ENCODE peak calls at places on chromosome 4, in five cellular contexts. D is adrenal gland; C is CD4-positive, alpha-beta memory T cell; E is upper lobe of right lung; G is GM23248. A is an unnamed sample. For H3K9me3, the result is how much of the 10 kb centered on the place peaks cover.

GRCh38 chr4:10346023-10346422 is 111.2 kb downstream of the ZNF518B start:
- DNase-seq in D (no peak), G (peak), E (no peak), C (no peak), A (no peak)

GRCh38 chr4:79855081-79855480 is 217.9 kb downstream of the ANTXR2 start:
- DNase-seq in E (no peak), G (peak), D (no peak), C (no peak), A (no peak)

GRCh38 chr4:53956454-53956853 is 108.0 kb downstream of the CHIC2 start:
- DNase-seq in D (no peak), E (no peak), C (no peak), G (no peak), A (no peak)

GRCh38 chr4:78621395-78621794 is 69.8 kb downstream of the ANXA3 start:
- DNase-seq in C (no peak), D (no peak), G (no peak), E (no peak), A (peak)

GRCh38 chr4:20195071-20195885 is 56.4 kb upstream of the SLIT2 start:
- DNase-seq in E (no peak), C (no peak), G (peak), D (no peak), A (no peak)

GRCh38 chr4:80096175-80096850 is 23.3 kb upstream of the ANTXR2 start:
- DNase-seq in G (no peak), D (no peak), E (no peak), C (no peak), A (no peak)

GRCh38 chr4:187929024-187929423 is 66.5 kb upstream of the ZFP42 start:
- DNase-seq in G (no peak), E (no peak), D (no peak), C (no peak), A (no peak)

GRCh38 chr4:112910109-112910736 is 139.2 kb upstream of the ANK2 start:
- DNase-seq in C (no peak), G (peak), D (peak), E (no peak), A (no peak)

GRCh38 chr4:144575181-144575580 is 70.8 kb upstream of the HHIP start:
- DNase-seq in D (no peak), C (no peak), E (no peak), G (peak), A (peak)

GRCh38 chr4:102815981-102816380 is 11.4 kb downstream of the UBE2D3 start:
- DNase-seq in G (peak), C (no peak), E (no peak), D (no peak), A (no peak)

GRCh38 chr4:183503497-183504063 is 1.3 kb upstream of the ING2 start:
- DNase-seq in D (no peak), E (no peak), G (no peak), C (peak), A (no peak)

GRCh38 chr4:100367451-100367850 is 150.4 kb downstream of the EMCN start:
- DNase-seq in C (no peak), D (no peak), E (no peak), G (no peak), A (no peak)

GRCh38 chr4:153564630-153565525 is 98.7 kb downstream of the TMEM131L start:
- DNase-seq in E (no peak), G (peak), D (no peak), C (no peak), A (peak)

GRCh38 chr4:74042681-74043080 is 4.2 kb upstream of the CXCL3 start:
- DNase-seq in G (no peak), C (no peak), E (no peak), D (no peak), A (no peak)

GRCh38 chr4:118270492-118270891 is 82.3 kb downstream of the PRSS12 start:
- DNase-seq in E (no peak), C (peak), D (no peak), G (peak), A (no peak)

GRCh38 chr4:133623847-133624246 is 474.8 kb downstream of the PCDH10 start:
- DNase-seq in C (no peak), E (no peak), D (no peak), G (no peak), A (no peak)

GRCh38 chr4:137949746-137950145 is 292.4 kb downstream of the SLC7A11 start:
- DNase-seq in E (no peak), G (peak), D (no peak), C (no peak), A (no peak)

GRCh38 chr4:152357206-152357605 is 178.7 kb downstream of the FBXW7 start:
- DNase-seq in E (peak), D (no peak), G (peak), C (no peak), A (no peak)

GRCh38 chr4:148686449-148686848 is 244.2 kb upstream of the NR3C2 start:
- DNase-seq in C (no peak), E (no peak), D (no peak), G (no peak), A (no peak)

GRCh38 chr4:1511441-1512041 is 105.3 kb upstream of the NKX1-1 start:
- DNase-seq in C (peak), G (peak), D (peak), E (peak), A (peak)

GRCh38 chr4:23130845-23131244 is 438.1 kb downstream of the GBA3 start:
- DNase-seq in G (no peak), D (no peak), C (no peak), E (no peak), A (no peak)

GRCh38 chr4:160026720-160027119 is 923.8 kb downstream of the RAPGEF2 start:
- DNase-seq in G (no peak), C (no peak), E (no peak), D (no peak), A (no peak)

GRCh38 chr4:141028024-141028529 is 105.2 kb downstream of the RNF150 start:
- DNase-seq in C (no peak), E (no peak), D (no peak), G (peak), A (no peak)

GRCh38 chr4:164529486-164529885 is 224.4 kb upstream of the SMIM31 start:
- DNase-seq in C (no peak), D (no peak), G (no peak), E (no peak), A (no peak)

GRCh38 chr4:42152507-42153504 is at the start of gene BEND4:
- DNase-seq in G (peak), C (no peak), E (no peak), D (no peak), A (peak)

GRCh38 chr4:143625632-143626031 is 74.8 kb downstream of the FREM3 start:
- DNase-seq in E (no peak), C (no peak), D (no peak), G (no peak), A (no peak)

GRCh38 chr4:123477804-123478209 is 81.2 kb downstream of the SPRY1 start:
- DNase-seq in C (peak), E (no peak), D (no peak), G (peak), A (no peak)

GRCh38 chr4:28378109-28378830 is 1517.6 kb downstream of the STIM2 start:
- DNase-seq in G (peak), E (no peak), C (no peak), D (no peak), A (no peak)

GRCh38 chr4:183540498-183540953 is 35.7 kb downstream of the ING2 start:
- DNase-seq in E (no peak), D (no peak), G (peak), C (no peak), A (no peak)

GRCh38 chr4:159463235-159463634 is 360.4 kb downstream of the RAPGEF2 start:
- DNase-seq in G (no peak), E (no peak), C (no peak), D (no peak), A (no peak)

GRCh38 chr4:128287159-128287870 is at the start of gene PGRMC2:
- DNase-seq in G (peak), C (no peak), E (no peak), D (peak), A (no peak)

GRCh38 chr4:25879991-25880641 is 17.3 kb upstream of the SEL1L3 start:
- DNase-seq in C (no peak), E (no peak), G (peak), D (no peak), A (no peak)

GRCh38 chr4:20249333-20249732 is 2.4 kb upstream of the SLIT2 start:
- DNase-seq in D (no peak), C (no peak), E (no peak), G (peak), A (no peak)

GRCh38 chr4:88814043-88814617 is 116.5 kb upstream of the NAP1L5 start:
- DNase-seq in C (no peak), E (no peak), D (no peak), G (no peak), A (peak)
- H3K27ac ChIP-seq in C (no peak), E (no peak), D (no peak), G (no peak), A (no peak)

GRCh38 chr4:99022566-99022965 is 27.0 kb downstream of the METAP1 start:
- DNase-seq in G (no peak), E (no peak), C (no peak), D (no peak), A (no peak)
- H3K9me3 ChIP-seq in G (under half), E (under half), C (under half), D (under half), A (under half)

GRCh38 chr4:56465599-56466295 is 1.7 kb upstream of the SRP72 start:
- DNase-seq in G (peak), C (no peak), E (no peak), D (no peak), A (no peak)
- H3K4me3 ChIP-seq in G (peak), C (no peak), E (peak), D (no peak), A (peak)

GRCh38 chr4:52824603-52825310 is 37.4 kb upstream of the RASL11B start:
- DNase-seq in E (no peak), C (no peak), G (peak), D (peak), A (no peak)

GRCh38 chr4:52823478-52824092 is 38.5 kb upstream of the RASL11B start:
- DNase-seq in C (peak), G (peak), E (no peak), D (no peak), A (no peak)

GRCh38 chr4:52824270-52824602 is 37.9 kb upstream of the RASL11B start:
- DNase-seq in G (no peak), E (no peak), D (no peak), C (no peak), A (no peak)

GRCh38 chr4:52822583-52823477 is 39.3 kb upstream of the RASL11B start:
- DNase-seq in C (no peak), G (peak), D (no peak), E (no peak), A (no peak)

DNA sequence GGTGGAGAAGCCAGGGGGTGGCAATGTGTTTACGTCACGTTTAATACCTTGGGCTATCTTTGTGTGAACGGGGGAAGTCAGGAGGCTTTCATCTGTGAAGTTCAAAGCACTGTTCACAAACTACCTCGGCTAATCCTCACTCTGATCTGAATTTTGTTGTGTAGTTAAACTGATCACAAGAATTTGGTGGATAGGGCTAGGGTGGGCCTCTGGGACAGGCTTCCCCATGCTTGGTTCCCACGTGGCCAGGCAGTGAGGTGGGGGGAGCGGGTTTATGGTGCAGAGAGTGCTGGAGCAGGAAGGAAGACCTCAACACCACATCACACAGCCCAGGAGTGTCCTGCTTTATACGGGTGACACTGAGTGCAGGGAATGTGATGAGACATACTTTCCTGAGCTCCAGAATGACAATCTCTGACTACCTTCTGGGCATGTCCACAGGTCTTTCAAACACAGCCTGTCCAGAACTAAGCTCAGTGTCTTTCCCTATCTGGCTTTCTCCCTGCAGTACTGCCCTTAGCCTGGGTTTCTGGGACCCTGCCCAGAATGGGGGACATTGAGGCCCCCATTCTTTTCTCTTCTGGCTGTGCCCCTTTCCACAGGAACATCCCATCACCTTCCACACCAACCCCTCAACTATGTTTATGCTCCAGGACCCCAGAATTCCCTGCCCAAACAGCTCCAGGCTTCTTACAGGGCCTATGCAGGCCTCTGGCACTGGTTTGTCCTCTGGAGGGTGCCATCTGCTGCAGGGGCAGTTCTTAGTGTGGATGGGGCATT is 36.6 kb upstream of the RASL11B start:
- DNase-seq in G (peak), C (peak), E (no peak), D (no peak), A (no peak)
- H3K27ac ChIP-seq in G (no peak), C (no peak), E (no peak), D (no peak), A (no peak)

GRCh38 chr4:473575-474457 is 25.1 kb downstream of the ZNF721 start:
- DNase-seq in E (peak), G (peak), D (peak), C (peak), A (peak)

GRCh38 chr4:478373-478772 is 20.6 kb downstream of the ZNF721 start:
- DNase-seq in G (peak), C (no peak), E (no peak), D (no peak), A (no peak)

GRCh38 chr4:477686-478085 is 21.3 kb downstream of the ZNF721 start:
- DNase-seq in D (no peak), E (no peak), G (no peak), C (no peak), A (no peak)

GRCh38 chr4:476501-476900 is 22.5 kb downstream of the ZNF721 start:
- DNase-seq in D (no peak), E (no peak), C (no peak), G (peak), A (no peak)

DNA sequence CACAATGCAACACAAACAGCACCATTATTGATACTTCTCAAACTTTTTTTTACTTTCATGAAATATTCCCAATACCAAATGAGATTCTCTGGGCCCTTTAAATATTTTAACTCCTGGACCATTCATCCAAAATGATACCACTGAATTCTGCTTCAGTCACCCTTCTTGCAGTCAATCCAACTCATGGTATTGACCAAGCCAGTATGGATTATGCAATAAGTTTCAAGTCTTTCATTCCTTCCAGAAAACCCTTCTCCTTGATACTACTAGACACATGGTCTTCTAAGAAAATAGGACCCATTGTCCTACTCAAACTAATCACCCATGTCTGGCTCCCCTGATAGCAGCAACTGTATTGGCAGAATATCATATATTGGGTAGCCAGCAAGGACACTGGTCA is 23.0 kb downstream of the ZNF721 start:
- DNase-seq in D (no peak), G (no peak), E (no peak), C (no peak), A (no peak)
- H3K9me3 ChIP-seq in D (under half), G (under half), E (under half), C (under half), A (under half)

GRCh38 chr4:6011271-6011671 is 7.0 kb downstream of the C4orf50 start:
- DNase-seq in C (no peak), E (no peak), G (no peak), D (no peak), A (no peak)
- H3K4me3 ChIP-seq in C (no peak), E (no peak), G (no peak), D (no peak), A (no peak)

GRCh38 chr4:37476256-37476655 is 209.9 kb downstream of the RELL1 start:
- DNase-seq in C (no peak), D (no peak), G (no peak), E (no peak), A (no peak)
- H3K27ac ChIP-seq in C (no peak), D (no peak), G (no peak), E (no peak), A (no peak)

DNA sequence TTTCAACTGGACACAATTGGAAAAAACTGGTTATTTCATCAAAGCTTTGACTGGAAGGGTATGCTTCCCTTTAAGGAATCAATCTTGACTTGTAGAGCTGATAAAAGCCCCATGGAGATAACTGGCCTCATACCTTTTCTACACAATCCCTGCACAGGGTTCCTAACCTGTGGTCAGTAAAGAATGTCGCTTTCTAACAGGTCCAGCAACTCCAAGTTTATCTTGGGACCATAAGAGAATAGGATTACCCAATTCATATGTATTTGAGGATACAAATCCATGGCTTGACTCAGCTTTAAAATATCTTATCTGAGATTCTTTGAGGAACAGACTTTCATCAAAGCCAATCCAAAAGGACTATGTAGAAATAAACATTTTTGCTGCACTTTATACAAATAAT is 1399.8 kb upstream of the PABPC4L start:
- DNase-seq in D (no peak), C (no peak), G (no peak), E (no peak), A (no peak)
- H3K9me3 ChIP-seq in D (under half), C (under half), G (under half), E (under half), A (under half)

GRCh38 chr4:15778742-15779231 is 659 bp downstream of the CD38 start:
- DNase-seq in G (peak), E (peak), D (no peak), C (peak), A (no peak)

GRCh38 chr4:15779336-15779735 is 1.2 kb downstream of the CD38 start:
- DNase-seq in D (peak), E (peak), C (no peak), G (peak), A (peak)

GRCh38 chr4:15776871-15777648 is 1.1 kb upstream of the CD38 start:
- DNase-seq in G (no peak), C (no peak), D (no peak), E (no peak), A (no peak)

GRCh38 chr4:15778191-15778741 is at the start of gene CD38:
- DNase-seq in E (peak), C (no peak), G (peak), D (no peak), A (no peak)

DNA sequence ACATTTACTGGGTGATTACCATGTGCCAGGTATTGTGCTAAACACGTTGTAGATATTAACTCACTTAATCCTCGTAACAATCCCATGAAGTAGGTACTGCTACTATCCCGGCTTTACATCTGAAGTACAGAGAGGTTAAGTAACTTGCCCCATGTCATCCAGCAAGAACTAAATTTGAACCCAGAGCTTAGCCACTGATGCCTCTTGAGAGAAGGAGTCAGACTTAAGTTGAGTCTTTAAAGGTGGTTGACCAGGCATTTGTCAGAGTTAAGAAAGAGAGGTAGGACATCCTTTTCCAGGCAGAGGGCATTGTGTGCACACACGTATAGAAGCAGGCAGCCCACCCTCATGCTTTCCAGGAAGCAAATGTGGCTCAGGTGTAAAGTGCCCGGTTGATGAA is 431 bp upstream of the CD38 start:
- DNase-seq in G (no peak), C (no peak), E (no peak), D (no peak), A (no peak)
- H3K4me3 ChIP-seq in G (no peak), C (no peak), E (no peak), D (no peak), A (no peak)